ENCODE peak calls at places on chromosomes 4 and X, in eight cellular contexts. One of them, this sample, is unnamed.

GRCh38 chr4:89316187-89316586 is 8.6 kb upstream of the GPRIN3 start:
- DNase-seq in CD4-positive, alpha-beta memory T cell: no peak
- DNase-seq in CD4-positive, CD25-positive, alpha-beta regulatory T cell: no peak
- DNase-seq in BJ: no peak
- DNase-seq in endothelial cell of umbilical vein: peak; percentile 31
- DNase-seq in right cardiac atrium: no peak
- DNase-seq in tibial artery: no peak
- DNase-seq in adrenal gland: no peak
- DNase-seq in this sample: no peak

GRCh38 chrX:46770006-46770816 is 11.3 kb upstream of the SLC9A7 start:
- DNase-seq in CD4-positive, alpha-beta memory T cell: no peak
- DNase-seq in CD4-positive, CD25-positive, alpha-beta regulatory T cell: no peak
- DNase-seq in BJ: no peak
- DNase-seq in endothelial cell of umbilical vein: peak; percentile 9
- DNase-seq in right cardiac atrium: no peak
- DNase-seq in tibial artery: no peak
- DNase-seq in adrenal gland: peak; percentile 24
- DNase-seq in this sample: peak; percentile 52

GRCh38 chr4:40607224-40607623 is 22.4 kb downstream of the RBM47 start:
- DNase-seq in CD4-positive, alpha-beta memory T cell: no peak
- DNase-seq in CD4-positive, CD25-positive, alpha-beta regulatory T cell: no peak
- DNase-seq in BJ: no peak
- DNase-seq in endothelial cell of umbilical vein: no peak
- DNase-seq in right cardiac atrium: no peak
- DNase-seq in tibial artery: no peak
- DNase-seq in adrenal gland: no peak
- DNase-seq in this sample: no peak

GRCh38 chr4:54099959-54100606 is at the start of gene GSX2:
- DNase-seq in CD4-positive, alpha-beta memory T cell: no peak
- DNase-seq in CD4-positive, CD25-positive, alpha-beta regulatory T cell: no peak
- DNase-seq in BJ: no peak
- DNase-seq in endothelial cell of umbilical vein: no peak
- DNase-seq in right cardiac atrium: peak; percentile 78
- DNase-seq in tibial artery: no peak
- DNase-seq in adrenal gland: no peak
- DNase-seq in this sample: no peak

GRCh38 chr4:158074851-158075250 is 98.0 kb downstream of the GASK1B start:
- DNase-seq in CD4-positive, alpha-beta memory T cell: no peak
- DNase-seq in CD4-positive, CD25-positive, alpha-beta regulatory T cell: no peak
- DNase-seq in BJ: no peak
- DNase-seq in endothelial cell of umbilical vein: no peak
- DNase-seq in right cardiac atrium: no peak
- DNase-seq in tibial artery: no peak
- DNase-seq in adrenal gland: no peak
- DNase-seq in this sample: no peak

GRCh38 chrX:155127940-155128339 is 56.6 kb downstream of the BRCC3 start:
- DNase-seq in CD4-positive, alpha-beta memory T cell: no peak
- DNase-seq in CD4-positive, CD25-positive, alpha-beta regulatory T cell: no peak
- DNase-seq in BJ: no peak
- DNase-seq in endothelial cell of umbilical vein: no peak
- DNase-seq in right cardiac atrium: no peak
- DNase-seq in tibial artery: no peak
- DNase-seq in adrenal gland: no peak
- DNase-seq in this sample: no peak

GRCh38 chr4:161629694-161630441 is 533.9 kb downstream of the FSTL5 start:
- DNase-seq in CD4-positive, alpha-beta memory T cell: no peak
- DNase-seq in CD4-positive, CD25-positive, alpha-beta regulatory T cell: no peak
- DNase-seq in BJ: peak; percentile 1
- DNase-seq in endothelial cell of umbilical vein: peak; percentile 18
- DNase-seq in right cardiac atrium: peak; percentile 37
- DNase-seq in tibial artery: no peak
- DNase-seq in adrenal gland: no peak
- DNase-seq in this sample: peak; percentile 47

GRCh38 chr4:5217411-5217810 is 166.1 kb downstream of the STK32B start:
- DNase-seq in CD4-positive, alpha-beta memory T cell: no peak
- DNase-seq in CD4-positive, CD25-positive, alpha-beta regulatory T cell: no peak
- DNase-seq in BJ: no peak
- DNase-seq in endothelial cell of umbilical vein: no peak
- DNase-seq in right cardiac atrium: no peak
- DNase-seq in tibial artery: no peak
- DNase-seq in adrenal gland: no peak
- DNase-seq in this sample: no peak

GRCh38 chr4:8461086-8461485 is 20.5 kb downstream of the TRMT44 start:
- DNase-seq in CD4-positive, alpha-beta memory T cell: no peak
- DNase-seq in CD4-positive, CD25-positive, alpha-beta regulatory T cell: no peak
- DNase-seq in BJ: no peak
- DNase-seq in endothelial cell of umbilical vein: no peak
- DNase-seq in right cardiac atrium: no peak
- DNase-seq in tibial artery: no peak
- DNase-seq in adrenal gland: no peak
- DNase-seq in this sample: no peak

GRCh38 chr4:98447648-98448047 is 186.5 kb downstream of the RAP1GDS1 start:
- DNase-seq in CD4-positive, alpha-beta memory T cell: no peak
- DNase-seq in CD4-positive, CD25-positive, alpha-beta regulatory T cell: peak; percentile 17
- DNase-seq in BJ: no peak
- DNase-seq in endothelial cell of umbilical vein: no peak
- DNase-seq in right cardiac atrium: no peak
- DNase-seq in tibial artery: no peak
- DNase-seq in adrenal gland: no peak
- DNase-seq in this sample: no peak

GRCh38 chr4:83356899-83357661 is 22.4 kb upstream of the HPSE start:
- DNase-seq in CD4-positive, alpha-beta memory T cell: no peak
- DNase-seq in CD4-positive, CD25-positive, alpha-beta regulatory T cell: peak; percentile 26
- DNase-seq in BJ: peak; percentile 75
- DNase-seq in endothelial cell of umbilical vein: peak; percentile 95
- DNase-seq in right cardiac atrium: no peak
- DNase-seq in tibial artery: no peak
- DNase-seq in adrenal gland: no peak
- DNase-seq in this sample: peak; percentile 43

GRCh38 chr4:139559095-139559490 is 3.1 kb upstream of the SETD7 start:
- DNase-seq in CD4-positive, alpha-beta memory T cell: no peak
- DNase-seq in CD4-positive, CD25-positive, alpha-beta regulatory T cell: no peak
- DNase-seq in BJ: no peak
- DNase-seq in endothelial cell of umbilical vein: no peak
- DNase-seq in right cardiac atrium: peak; percentile 48
- DNase-seq in tibial artery: no peak
- DNase-seq in adrenal gland: no peak
- DNase-seq in this sample: no peak

DNA sequence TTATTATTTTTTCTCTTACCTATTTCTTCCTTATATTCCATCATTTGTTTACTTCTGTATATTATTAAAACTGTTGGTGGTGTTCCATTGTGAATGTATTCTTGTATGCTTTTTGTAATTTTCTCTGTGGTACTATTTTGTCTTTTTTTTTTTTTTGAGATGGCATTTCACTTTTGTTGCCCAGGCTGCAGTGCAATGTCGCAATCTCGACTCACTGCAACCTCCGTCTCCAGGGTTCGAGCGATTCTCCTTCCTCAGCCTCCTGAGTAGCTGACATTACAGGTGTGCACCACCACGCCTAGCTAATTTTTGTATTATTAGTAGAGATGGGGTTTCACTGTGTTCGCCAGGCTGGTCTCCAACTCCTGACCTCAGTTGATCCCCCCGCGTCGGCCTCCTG is 8.6 kb downstream of the KDM6A start:
- DNase-seq in CD4-positive, alpha-beta memory T cell: no peak
- DNase-seq in CD4-positive, CD25-positive, alpha-beta regulatory T cell: no peak
- DNase-seq in BJ: no peak
- DNase-seq in endothelial cell of umbilical vein: no peak
- DNase-seq in right cardiac atrium: no peak
- DNase-seq in tibial artery: no peak
- DNase-seq in adrenal gland: no peak
- DNase-seq in this sample: no peak
- H3K4me3 ChIP-seq in CD4-positive, alpha-beta memory T cell: no peak overlapping the region
- H3K4me3 ChIP-seq in CD4-positive, CD25-positive, alpha-beta regulatory T cell: no peak overlapping the region
- H3K4me3 ChIP-seq in BJ: no peak overlapping the region
- H3K4me3 ChIP-seq in endothelial cell of umbilical vein: no peak overlapping the region
- H3K4me3 ChIP-seq in right cardiac atrium: no peak overlapping the region
- H3K4me3 ChIP-seq in tibial artery: no peak overlapping the region
- H3K4me3 ChIP-seq in adrenal gland: no peak overlapping the region
- H3K4me3 ChIP-seq in this sample: no peak overlapping the region

DNA sequence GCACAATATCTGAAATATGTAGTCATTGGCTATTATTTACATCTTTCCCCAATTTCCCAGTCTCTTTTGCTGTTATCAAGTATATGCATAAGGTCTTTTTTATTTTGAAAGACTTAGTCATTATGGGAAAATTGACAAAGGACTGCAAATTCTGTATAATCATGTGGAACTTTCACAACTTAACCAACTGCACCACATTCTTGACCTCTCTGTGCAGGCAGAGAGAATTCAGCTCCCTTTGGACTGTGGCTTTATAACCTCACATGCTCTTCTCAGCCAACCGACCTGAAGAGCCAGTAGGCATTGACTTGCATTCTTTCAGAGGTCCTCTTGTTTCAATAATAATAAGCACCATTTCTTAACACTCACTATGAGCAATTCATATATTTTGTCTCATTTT is 66.9 kb downstream of the ANXA3 start:
- DNase-seq in CD4-positive, alpha-beta memory T cell: no peak
- DNase-seq in CD4-positive, CD25-positive, alpha-beta regulatory T cell: no peak
- DNase-seq in BJ: no peak
- DNase-seq in endothelial cell of umbilical vein: no peak
- DNase-seq in right cardiac atrium: no peak
- DNase-seq in tibial artery: no peak
- DNase-seq in adrenal gland: no peak
- DNase-seq in this sample: no peak
- H3K27me3 ChIP-seq in CD4-positive, alpha-beta memory T cell: no peaks in the 10 kb centered on the region
- H3K27me3 ChIP-seq in CD4-positive, CD25-positive, alpha-beta regulatory T cell: peaks cover 2% of the 10 kb centered on the region
- H3K27me3 ChIP-seq in BJ: no peaks in the 10 kb centered on the region
- H3K27me3 ChIP-seq in endothelial cell of umbilical vein: no peaks in the 10 kb centered on the region
- H3K27me3 ChIP-seq in right cardiac atrium: no peaks in the 10 kb centered on the region
- H3K27me3 ChIP-seq in tibial artery: no peaks in the 10 kb centered on the region
- H3K27me3 ChIP-seq in adrenal gland: no peaks in the 10 kb centered on the region
- H3K27me3 ChIP-seq in this sample: no peaks in the 10 kb centered on the region

DNA sequence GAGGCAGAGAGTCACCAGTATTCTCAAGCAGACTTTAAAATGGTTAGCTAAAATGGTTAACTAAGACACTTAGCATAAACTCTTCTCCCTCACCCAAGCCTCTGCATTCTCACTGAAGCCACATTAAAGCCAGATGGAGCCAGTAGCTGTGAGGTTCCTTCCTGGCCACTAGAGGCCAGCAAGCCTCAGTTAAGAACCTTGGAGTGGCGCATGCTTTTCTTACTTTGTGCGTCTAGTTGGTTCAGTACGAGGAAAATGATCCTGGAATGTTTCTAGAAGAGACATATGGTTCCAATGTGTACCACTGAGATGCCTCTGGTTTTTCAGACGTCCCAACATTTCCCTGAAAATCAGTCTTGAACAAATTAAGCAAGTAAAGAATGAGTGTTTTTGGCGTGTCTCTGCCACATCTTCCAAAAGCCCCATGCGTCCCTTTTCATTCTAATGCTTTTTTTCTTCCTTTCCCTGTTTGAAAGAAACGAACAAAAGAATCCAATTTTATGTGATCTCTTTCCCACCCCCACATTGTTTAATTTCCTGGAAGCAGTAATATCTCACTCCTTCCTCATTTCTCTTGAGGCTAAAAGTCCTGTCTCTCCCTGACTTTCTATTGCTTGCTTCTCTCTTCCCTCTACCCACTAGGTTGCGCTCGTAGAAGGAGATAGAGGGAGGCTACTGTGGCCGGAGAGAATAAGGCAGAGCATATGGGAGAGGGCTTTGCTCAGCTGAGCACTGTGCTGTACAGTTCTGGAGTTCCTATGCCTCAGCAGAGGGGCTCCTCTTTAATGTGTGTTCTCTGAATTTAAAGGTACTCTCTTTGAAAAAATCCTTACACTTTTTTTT is 82.9 kb upstream of the TAB3 start:
- DNase-seq in CD4-positive, alpha-beta memory T cell: peak; percentile 26
- DNase-seq in CD4-positive, CD25-positive, alpha-beta regulatory T cell: peak; percentile 17
- DNase-seq in BJ: peak; percentile 7
- DNase-seq in endothelial cell of umbilical vein: peak; percentile 23
- DNase-seq in right cardiac atrium: no peak
- DNase-seq in tibial artery: no peak
- DNase-seq in adrenal gland: peak; percentile 23
- DNase-seq in this sample: peak; percentile 66
- H3K4me3 ChIP-seq in CD4-positive, alpha-beta memory T cell: no peak overlapping the region
- H3K4me3 ChIP-seq in CD4-positive, CD25-positive, alpha-beta regulatory T cell: peak overlapping the region; percentile 55
- H3K4me3 ChIP-seq in BJ: peak overlapping the region; percentile 22
- H3K4me3 ChIP-seq in endothelial cell of umbilical vein: no peak overlapping the region
- H3K4me3 ChIP-seq in right cardiac atrium: no peak overlapping the region
- H3K4me3 ChIP-seq in tibial artery: peak overlapping the region; percentile 19
- H3K4me3 ChIP-seq in adrenal gland: no peak overlapping the region
- H3K4me3 ChIP-seq in this sample: peak overlapping the region; percentile 14

DNA sequence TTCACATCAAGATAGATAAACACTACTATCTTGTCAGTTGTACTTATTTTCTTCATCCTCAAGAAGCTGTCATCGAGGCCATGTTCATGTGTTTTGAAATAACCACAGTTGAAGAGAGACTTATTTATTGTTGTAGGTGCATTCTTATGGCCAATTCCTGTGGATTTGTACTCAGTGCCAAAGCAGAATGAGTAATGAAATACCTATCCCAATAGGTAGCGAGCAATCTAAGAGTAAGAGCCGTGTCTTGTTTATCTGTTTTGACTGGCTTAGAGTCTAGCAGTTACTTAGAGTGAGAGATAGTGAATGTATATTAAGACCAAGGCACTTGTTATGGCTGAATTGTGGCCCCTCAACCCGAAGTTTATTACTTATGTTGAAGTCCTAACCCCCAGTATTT is 631.0 kb upstream of the SPANXN1 start:
- DNase-seq in CD4-positive, alpha-beta memory T cell: no peak
- DNase-seq in CD4-positive, CD25-positive, alpha-beta regulatory T cell: no peak
- DNase-seq in BJ: no peak
- DNase-seq in endothelial cell of umbilical vein: no peak
- DNase-seq in right cardiac atrium: no peak
- DNase-seq in tibial artery: no peak
- DNase-seq in adrenal gland: no peak
- DNase-seq in this sample: no peak
- H3K27me3 ChIP-seq in CD4-positive, alpha-beta memory T cell: no peaks in the 10 kb centered on the region
- H3K27me3 ChIP-seq in CD4-positive, CD25-positive, alpha-beta regulatory T cell: no peaks in the 10 kb centered on the region
- H3K27me3 ChIP-seq in BJ: no peaks in the 10 kb centered on the region
- H3K27me3 ChIP-seq in endothelial cell of umbilical vein: no peaks in the 10 kb centered on the region
- H3K27me3 ChIP-seq in right cardiac atrium: no peaks in the 10 kb centered on the region
- H3K27me3 ChIP-seq in tibial artery: no peaks in the 10 kb centered on the region
- H3K27me3 ChIP-seq in adrenal gland: no peaks in the 10 kb centered on the region
- H3K27me3 ChIP-seq in this sample: no peaks in the 10 kb centered on the region

DNA sequence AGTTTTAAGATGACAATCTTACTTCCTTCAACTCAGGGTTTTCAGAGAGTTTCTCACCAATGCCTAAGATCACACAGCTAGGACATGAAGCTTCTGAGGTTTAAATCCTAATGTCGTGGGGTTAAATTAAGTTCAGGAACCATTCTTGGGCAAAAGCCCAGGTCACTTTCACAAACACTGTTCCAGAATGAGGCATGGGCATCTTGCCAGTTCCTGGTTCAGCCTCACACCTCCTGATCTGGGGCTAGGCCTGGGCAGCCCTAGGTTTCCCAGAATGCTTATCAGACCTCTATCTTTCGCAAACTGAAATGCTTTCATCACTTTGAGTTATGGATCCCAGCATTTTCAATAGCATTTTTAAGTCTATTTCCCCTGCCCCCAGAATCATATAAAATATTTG is 224.8 kb upstream of the EDA2R start:
- DNase-seq in CD4-positive, alpha-beta memory T cell: no peak
- DNase-seq in CD4-positive, CD25-positive, alpha-beta regulatory T cell: no peak
- DNase-seq in BJ: no peak
- DNase-seq in endothelial cell of umbilical vein: no peak
- DNase-seq in right cardiac atrium: peak; percentile 45
- DNase-seq in tibial artery: peak; percentile 60
- DNase-seq in adrenal gland: peak; percentile 33
- DNase-seq in this sample: no peak
- H3K4me3 ChIP-seq in CD4-positive, alpha-beta memory T cell: no peak overlapping the region
- H3K4me3 ChIP-seq in CD4-positive, CD25-positive, alpha-beta regulatory T cell: no peak overlapping the region
- H3K4me3 ChIP-seq in BJ: no peak overlapping the region
- H3K4me3 ChIP-seq in endothelial cell of umbilical vein: no peak overlapping the region
- H3K4me3 ChIP-seq in right cardiac atrium: no peak overlapping the region
- H3K4me3 ChIP-seq in tibial artery: no peak overlapping the region
- H3K4me3 ChIP-seq in adrenal gland: no peak overlapping the region
- H3K4me3 ChIP-seq in this sample: no peak overlapping the region

GRCh38 chr4:1735215-1735614 is 13.9 kb downstream of the TACC3 start:
- DNase-seq in CD4-positive, alpha-beta memory T cell: no peak
- DNase-seq in CD4-positive, CD25-positive, alpha-beta regulatory T cell: no peak
- DNase-seq in BJ: no peak
- DNase-seq in endothelial cell of umbilical vein: no peak
- DNase-seq in right cardiac atrium: no peak
- DNase-seq in tibial artery: no peak
- DNase-seq in adrenal gland: no peak
- DNase-seq in this sample: no peak
- H3K27me3 ChIP-seq in CD4-positive, alpha-beta memory T cell: no peaks in the 10 kb centered on the region
- H3K27me3 ChIP-seq in CD4-positive, CD25-positive, alpha-beta regulatory T cell: no peaks in the 10 kb centered on the region
- H3K27me3 ChIP-seq in BJ: no peaks in the 10 kb centered on the region
- H3K27me3 ChIP-seq in endothelial cell of umbilical vein: no peaks in the 10 kb centered on the region
- H3K27me3 ChIP-seq in right cardiac atrium: no peaks in the 10 kb centered on the region
- H3K27me3 ChIP-seq in tibial artery: no peaks in the 10 kb centered on the region
- H3K27me3 ChIP-seq in adrenal gland: no peaks in the 10 kb centered on the region
- H3K27me3 ChIP-seq in this sample: no peaks in the 10 kb centered on the region

This sample was measured in A673.